ENCODE peak calls at places on chromosome 22, in seven cellular contexts. V, S, N, H, F, L and J are unnamed samples.

GRCh38 chr22:38312261-38312800 is 4.9 kb downstream of the CSNK1E start:
- DNase-seq in V (no peak), S (no peak), N (no peak), H (no peak), F (no peak), L (no peak), J (no peak)

GRCh38 chr22:32991353-32992115 is 66.6 kb downstream of the SYN3 start:
- DNase-seq in V (no peak), S (peak; percentile 78), N (peak; percentile 52), H (peak; percentile 59), F (no peak), L (no peak), J (no peak)

GRCh38 chr22:25402160-25402500 is 162.3 kb upstream of the GRK3 start:
- DNase-seq in V (no peak), S (no peak), N (no peak), H (no peak), F (no peak), L (no peak), J (no peak)

GRCh38 chr22:26589367-26589844 is 526 bp downstream of the TPST2 start:
- DNase-seq in V (peak; percentile 33), S (no peak), N (peak; percentile 23), H (no peak), F (peak; percentile 17), L (no peak), J (no peak)

GRCh38 chr22:44828193-44828592 is 75.8 kb downstream of the ARHGAP8 start:
- DNase-seq in V (no peak), S (no peak), N (no peak), H (peak; percentile 57), F (no peak), L (no peak), J (no peak)

GRCh38 chr22:41621099-41621910 is at the start of gene XRCC6:
- DNase-seq in V (peak; percentile 100), S (peak; percentile 100), N (peak; percentile 100), H (peak; percentile 100), F (peak; percentile 99), L (peak; percentile 100), J (peak; percentile 99)

GRCh38 chr22:29723766-29724165 is 4.0 kb downstream of the CABP7 start:
- DNase-seq in V (no peak), S (no peak), N (no peak), H (no peak), F (no peak), L (no peak), J (no peak)

GRCh38 chr22:26718905-26719304 is 61.5 kb downstream of the MIAT start:
- DNase-seq in V (no peak), S (no peak), N (no peak), H (no peak), F (no peak), L (no peak), J (peak; percentile 67)

GRCh38 chr22:30390974-30391691 is 3.9 kb upstream of the RNF215 start:
- DNase-seq in V (no peak), S (no peak), N (peak; percentile 51), H (peak; percentile 83), F (peak; percentile 65), L (peak; percentile 81), J (peak; percentile 41)

GRCh38 chr22:33803883-33804282 is 116.4 kb downstream of the LARGE1 start:
- DNase-seq in V (no peak), S (no peak), N (no peak), H (no peak), F (no peak), L (no peak), J (no peak)

DNA sequence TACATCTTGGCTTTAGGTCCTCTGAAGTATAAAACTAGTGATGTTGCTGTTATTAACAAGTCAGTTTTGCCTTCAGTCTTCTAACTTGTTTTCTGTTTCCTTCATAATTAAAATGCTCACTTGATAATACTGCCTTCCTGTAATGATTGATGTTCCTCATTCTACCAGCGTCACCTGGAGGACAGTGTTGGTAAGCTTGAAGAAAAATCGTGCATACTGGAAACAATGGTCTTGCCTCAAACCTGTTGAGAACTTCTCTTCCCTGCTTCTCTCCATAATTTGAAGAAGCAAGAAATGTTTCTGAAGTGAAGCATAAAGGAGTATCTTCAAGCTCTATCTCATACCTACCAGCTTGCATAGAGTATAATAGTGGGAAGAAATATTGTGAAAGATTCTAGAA is 3.0 kb downstream of the YWHAH start:
- DNase-seq in V (no peak), S (no peak), N (no peak), H (no peak), F (no peak), L (no peak), J (no peak)
- H3K4me3 ChIP-seq in V (no peak overlapping the region), S (no peak overlapping the region), N (no peak overlapping the region), H (peak overlapping the region; percentile 98), F (no peak overlapping the region), L (peak overlapping the region; percentile 98), J (no peak overlapping the region)

GRCh38 chr22:22791438-22792181 is 96.0 kb upstream of the IGLL5 start:
- DNase-seq in V (no peak), S (no peak), N (no peak), H (no peak), F (no peak), L (no peak), J (no peak)
- H3K27me3 ChIP-seq in V (no peaks in the 10 kb centered on the region), S (no peaks in the 10 kb centered on the region), N (peaks cover 22% of the 10 kb centered on the region), H (peaks cover 2% of the 10 kb centered on the region), F (no peaks in the 10 kb centered on the region), L (no peaks in the 10 kb centered on the region), J (no peaks in the 10 kb centered on the region)

DNA sequence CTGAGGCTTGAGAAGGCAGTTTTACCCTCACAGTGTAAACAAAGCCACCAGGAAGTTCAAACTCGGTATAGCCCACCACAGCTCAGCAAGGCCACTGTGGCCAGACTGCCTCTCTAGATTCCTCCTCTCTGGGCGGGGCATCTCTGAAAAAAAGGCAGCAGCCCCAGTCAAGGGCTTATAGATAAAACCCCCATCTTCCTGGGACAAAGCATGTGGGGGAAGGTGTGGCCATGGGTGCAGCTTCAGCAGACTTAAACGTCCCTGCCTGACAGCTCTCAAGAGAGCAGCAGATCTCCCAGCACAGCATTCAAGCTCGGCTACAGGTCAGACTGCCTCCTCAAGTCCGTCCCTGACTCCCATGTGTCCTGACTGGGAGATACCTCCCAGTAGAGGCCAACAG is 69.7 kb downstream of the TTC28 start:
- DNase-seq in V (no peak), S (no peak), N (no peak), H (no peak), F (no peak), L (no peak), J (no peak)
- H3K4me3 ChIP-seq in V (no peak overlapping the region), S (no peak overlapping the region), N (no peak overlapping the region), H (no peak overlapping the region), F (no peak overlapping the region), L (no peak overlapping the region), J (no peak overlapping the region)

GRCh38 chr22:39545310-39546063 is 12.9 kb upstream of the RPS19BP1 start:
- DNase-seq in V (no peak), S (no peak), N (peak; percentile 56), H (no peak), F (peak; percentile 73), L (no peak), J (no peak)
- H3K27me3 ChIP-seq in V (peaks cover 3% of the 10 kb centered on the region), S (peaks cover 5% of the 10 kb centered on the region), N (peaks cover 60% of the 10 kb centered on the region), H (no peaks in the 10 kb centered on the region), F (no peaks in the 10 kb centered on the region), L (no peaks in the 10 kb centered on the region), J (peaks cover 14% of the 10 kb centered on the region)

GRCh38 chr22:21000215-21000986 is 1.5 kb downstream of the THAP7 start:
- DNase-seq in V (no peak), S (no peak), N (no peak), H (no peak), F (no peak), L (no peak), J (no peak)

GRCh38 chr22:21000987-21001600 is 824 bp downstream of the THAP7 start:
- DNase-seq in V (no peak), S (no peak), N (no peak), H (no peak), F (no peak), L (peak; percentile 32), J (no peak)

GRCh38 chr22:21001601-21002325 is at the start of gene THAP7:
- DNase-seq in V (peak; percentile 96), S (peak; percentile 98), N (peak; percentile 98), H (peak; percentile 99), F (peak; percentile 97), L (peak; percentile 96), J (peak; percentile 92)

GRCh38 chr22:20999350-21000214 is 2.3 kb downstream of the THAP7 start:
- DNase-seq in V (no peak), S (no peak), N (no peak), H (no peak), F (no peak), L (no peak), J (no peak)

DNA sequence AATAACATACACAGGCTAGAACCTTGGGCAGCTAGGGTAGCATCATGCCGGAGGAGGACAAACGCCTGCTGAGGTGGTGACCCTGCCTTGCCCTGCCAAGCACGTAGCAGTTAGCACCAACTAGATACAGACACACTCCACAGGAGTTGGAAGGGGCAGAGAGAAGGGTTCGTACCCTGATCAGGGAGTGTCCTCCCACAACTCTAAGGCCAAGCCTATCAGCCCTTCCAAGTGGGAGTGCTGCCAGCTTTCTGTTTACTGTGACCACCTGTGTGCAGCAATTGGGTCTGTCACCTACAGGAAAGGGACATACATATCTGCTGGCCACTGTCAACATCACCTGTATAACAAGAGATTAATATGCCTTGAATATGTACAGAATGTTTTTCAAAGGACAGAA is 1.9 kb upstream of the THAP7 start:
- DNase-seq in V (no peak), S (no peak), N (no peak), H (no peak), F (no peak), L (no peak), J (no peak)
- H3K4me3 ChIP-seq in V (no peak overlapping the region), S (no peak overlapping the region), N (no peak overlapping the region), H (peak overlapping the region; percentile 94), F (no peak overlapping the region), L (no peak overlapping the region), J (no peak overlapping the region)

GRCh38 chr22:49449811-49450386 is 377.8 kb downstream of the BRD1 start:
- DNase-seq in V (no peak), S (no peak), N (no peak), H (no peak), F (no peak), L (no peak), J (no peak)

GRCh38 chr22:49452362-49452946 is 375.2 kb downstream of the BRD1 start:
- DNase-seq in V (no peak), S (no peak), N (no peak), H (no peak), F (no peak), L (no peak), J (no peak)

GRCh38 chr22:49449377-49449776 is 378.3 kb downstream of the BRD1 start:
- DNase-seq in V (no peak), S (no peak), N (no peak), H (no peak), F (no peak), L (no peak), J (no peak)

GRCh38 chr22:49451070-49451840 is 376.4 kb downstream of the BRD1 start:
- DNase-seq in V (no peak), S (no peak), N (no peak), H (no peak), F (no peak), L (no peak), J (no peak)

GRCh38 chr22:49450521-49450920 is 377.2 kb downstream of the BRD1 start:
- DNase-seq in V (no peak), S (no peak), N (no peak), H (no peak), F (no peak), L (no peak), J (no peak)
- H3K27me3 ChIP-seq in V (peaks cover 6% of the 10 kb centered on the region), S (peaks cover 3% of the 10 kb centered on the region), N (peaks cover 62% of the 10 kb centered on the region), H (peaks cover 5% of the 10 kb centered on the region), F (peaks cover 3% of the 10 kb centered on the region), L (no peaks in the 10 kb centered on the region), J (no peaks in the 10 kb centered on the region)